ENCODE peak calls at places on chromosomes 13 and 19, in six cellular contexts. U, K, J, O, R and V are unnamed samples.

GRCh38 chr19:46818812-46819211 is 30.4 kb upstream of the SLC1A5 start:
- DNase-seq in O (no peak), K (no peak), U (no peak), R (no peak), J (peak), V (no peak)

GRCh38 chr13:74026753-74027152 is 107.5 kb downstream of the KLF12 start:
- DNase-seq in U (peak), J (peak), K (no peak), R (peak), O (no peak), V (no peak)

GRCh38 chr19:55554749-55555152 is 9.4 kb upstream of the SBK3 start:
- DNase-seq in O (no peak), J (no peak), U (no peak), K (no peak), R (no peak), V (no peak)

GRCh38 chr19:6891761-6892385 is 4.5 kb downstream of the ADGRE1 start:
- DNase-seq in U (no peak), R (peak), K (no peak), J (no peak), O (no peak), V (no peak)

GRCh38 chr13:113413178-113413897 is 40.0 kb downstream of the ADPRHL1 start:
- DNase-seq in U (no peak), J (no peak), R (no peak), O (no peak), K (peak), V (no peak)

GRCh38 chr19:38786572-38787265 is 2.3 kb upstream of the LGALS7B start:
- DNase-seq in U (no peak), K (no peak), O (no peak), J (no peak), R (no peak), V (no peak)

GRCh38 chr19:32287811-32288227 is 57.6 kb upstream of the ZNF507 start:
- DNase-seq in J (peak), K (peak), O (peak), U (no peak), R (no peak), V (no peak)

GRCh38 chr19:19661675-19662251 is 1.7 kb downstream of the ATP13A1 start:
- DNase-seq in O (no peak), U (no peak), R (no peak), K (no peak), J (peak), V (no peak)

GRCh38 chr13:73138276-73138950 is 79.6 kb downstream of the KLF5 start:
- DNase-seq in O (no peak), J (peak), U (no peak), K (no peak), R (no peak), V (no peak)

GRCh38 chr13:113802761-113803160 is 43.7 kb downstream of the TMEM255B start:
- DNase-seq in K (no peak), J (no peak), R (no peak), U (no peak), O (no peak), V (no peak)

GRCh38 chr13:50075619-50076097 is 60.4 kb downstream of the KCNRG start:
- DNase-seq in J (no peak), U (no peak), O (no peak), K (no peak), R (peak), V (no peak)

GRCh38 chr13:30607908-30608307 is 9.8 kb upstream of the USPL1 start:
- DNase-seq in U (peak), J (no peak), R (peak), O (no peak), K (no peak), V (peak)

GRCh38 chr19:34967551-34967950 is 3.5 kb upstream of the ZNF792 start:
- DNase-seq in U (no peak), K (no peak), R (no peak), O (no peak), J (no peak), V (no peak)

GRCh38 chr13:30844548-30845296 is 61.3 kb upstream of the MEDAG start:
- DNase-seq in J (no peak), K (no peak), O (no peak), U (no peak), R (no peak), V (no peak)

GRCh38 chr19:34317311-34317927 is 47.6 kb upstream of the GPI start:
- DNase-seq in O (no peak), J (peak), K (no peak), R (peak), U (peak), V (no peak)

GRCh38 chr19:34232566-34233481 is 21.5 kb upstream of the GARRE1 start:
- DNase-seq in O (peak), K (peak), U (no peak), J (peak), R (no peak), V (no peak)

GRCh38 chr19:19348266-19348665 is 27.6 kb downstream of the MAU2 start:
- DNase-seq in U (no peak), O (no peak), R (no peak), J (peak), K (no peak), V (no peak)

GRCh38 chr19:1098177-1099051 is 3.2 kb upstream of the POLR2E start:
- DNase-seq in U (no peak), K (no peak), J (no peak), O (no peak), R (no peak), V (no peak)

GRCh38 chr13:21033866-21034601 is 27.4 kb downstream of the LATS2 start:
- DNase-seq in J (peak), R (no peak), U (no peak), O (no peak), K (peak), V (no peak)

GRCh38 chr19:51788936-51789795 is 5.8 kb upstream of the FPR3 start:
- DNase-seq in O (no peak), U (no peak), J (no peak), R (no peak), K (no peak), V (no peak)

GRCh38 chr19:389935-390289 is 19.0 kb downstream of the C2CD4C start:
- DNase-seq in K (no peak), U (no peak), R (no peak), O (no peak), J (no peak), V (no peak)

GRCh38 chr13:26679411-26679810 is 81.2 kb downstream of the GPR12 start:
- DNase-seq in R (no peak), K (no peak), J (peak), O (no peak), U (no peak), V (no peak)

GRCh38 chr13:23427342-23428182 is 5.9 kb downstream of the SACS start:
- DNase-seq in J (peak), U (no peak), O (no peak), K (peak), R (no peak), V (no peak)

GRCh38 chr13:39971526-39971925 is 316.1 kb downstream of the COG6 start:
- DNase-seq in R (no peak), O (no peak), J (no peak), K (no peak), U (no peak), V (no peak)